ENCODE peak calls at places on chromosomes 7 and 10, in eight cellular contexts. Y is K562, V is SK-N-SH, E is HCT116, J is GM23338, D is Panc1, P is GM12878, Q is HepG2. S is an unnamed sample.

GRCh38 chr7:48262606-48263005 is 91.3 kb downstream of the ABCA13 start:
- DNase-seq in D (no peak), E (no peak), V (no peak), J (no peak), P (no peak), Y (no peak), Q (no peak), S (no peak)

GRCh38 chr7:37510043-37510634 is 61.5 kb upstream of the ELMO1 start:
- DNase-seq in P (no peak), Q (peak), Y (peak), V (peak), E (no peak), D (peak), J (peak), S (peak)

GRCh38 chr10:13885238-13885990 is 298.6 kb downstream of the PRPF18 start:
- DNase-seq in Y (no peak), J (no peak), E (no peak), V (no peak), D (no peak), Q (no peak), P (no peak), S (no peak)

GRCh38 chr10:79187545-79187940 is 118.8 kb downstream of the ZMIZ1 start:
- DNase-seq in V (no peak), P (no peak), E (no peak), D (no peak), Y (no peak), Q (no peak), J (no peak), S (no peak)

GRCh38 chr10:70672165-70672992 is at the start of gene ADAMTS14:
- DNase-seq in Q (no peak), E (peak), D (no peak), P (no peak), J (peak), Y (peak), V (peak), S (peak)

GRCh38 chr7:131249003-131249402 is 78.7 kb upstream of the MKLN1 start:
- DNase-seq in D (peak), J (no peak), Y (no peak), P (no peak), V (no peak), Q (no peak), E (no peak), S (no peak)

GRCh38 chr10:125137601-125138438 is 22.5 kb downstream of the CTBP2 start:
- DNase-seq in J (no peak), V (no peak), D (no peak), E (no peak), Q (no peak), P (no peak), Y (no peak), S (no peak)

GRCh38 chr10:103766751-103767509 is 88.4 kb downstream of the SH3PXD2A start:
- DNase-seq in D (no peak), J (no peak), P (no peak), E (no peak), Q (no peak), Y (no peak), V (no peak), S (no peak)

DNA sequence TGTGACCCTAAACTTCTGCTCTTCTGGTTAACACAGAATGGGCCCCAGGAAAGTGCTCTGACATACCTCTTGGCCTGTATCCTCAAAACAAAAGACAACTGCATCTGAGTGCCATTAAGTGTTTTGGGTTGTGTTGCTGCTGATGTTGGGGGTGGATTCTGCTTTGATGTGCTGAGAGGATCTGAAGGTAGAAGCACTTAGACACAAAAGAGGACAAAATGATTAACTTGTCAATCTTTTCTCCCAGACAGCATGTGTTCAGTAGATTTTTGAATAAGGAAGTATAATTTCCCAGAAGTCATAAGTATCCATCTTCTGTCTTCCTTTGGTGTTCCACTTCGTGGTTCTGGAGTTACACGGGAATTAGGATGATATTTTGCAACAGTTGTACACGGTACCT is 16.1 kb upstream of the TMEM178B start:
- DNase-seq in V (no peak), Q (no peak), D (no peak), J (no peak), Y (no peak), P (no peak), E (no peak), S (no peak)
- TF ChIP-seq POLR2AphosphoS5 in V (no peak), Q (no peak), D (no peak), J (no peak), Y (no peak), P (no peak), E (no peak), S (no peak)

GRCh38 chr7:71935674-71936073 is 476.5 kb downstream of the CALN1 start:
- DNase-seq in E (no peak), Q (no peak), D (no peak), Y (no peak), J (no peak), P (no peak), V (no peak), S (no peak)
- TF ChIP-seq REST in E (no peak), Q (no peak), D (no peak), Y (no peak), J (no peak), P (no peak), V (no peak), S (no peak)

DNA sequence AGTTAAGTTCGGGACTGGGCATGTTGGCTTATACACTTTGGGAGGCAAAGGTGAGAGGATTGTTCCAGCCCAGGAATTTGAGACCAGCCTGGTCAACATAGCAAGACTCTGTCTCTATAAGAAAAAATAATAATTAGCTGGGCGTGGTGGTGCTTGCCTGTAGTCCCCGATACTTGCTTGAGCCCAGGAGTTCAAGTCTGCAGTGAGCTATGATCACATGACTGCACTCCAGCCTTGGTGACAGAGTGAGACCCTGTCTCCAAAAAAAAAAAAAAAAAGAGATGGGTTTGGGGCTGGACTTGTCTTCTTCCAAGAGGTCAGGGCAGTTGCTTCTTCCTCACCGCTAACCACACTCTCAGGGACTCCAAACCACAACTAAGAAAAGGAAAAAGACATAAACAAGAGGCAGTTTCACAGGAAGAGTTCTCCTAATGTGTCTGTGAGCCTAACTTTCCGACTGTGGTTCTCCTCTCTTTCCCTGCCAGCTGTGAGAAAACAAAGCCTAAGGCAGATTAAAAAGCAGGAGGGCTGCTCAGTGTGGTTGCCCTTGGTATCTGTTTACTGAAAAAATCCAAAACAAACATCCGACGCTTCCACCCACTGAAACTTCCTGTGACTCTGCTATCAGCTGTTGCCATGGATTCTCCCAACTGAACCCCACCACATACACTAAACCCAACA is 2.4 kb upstream of the SERPINE1 start:
- DNase-seq in E (no peak), P (no peak), V (no peak), D (no peak), J (no peak), Q (peak), Y (no peak), S (peak)
- H3K27ac ChIP-seq in E (peak), P (no peak), V (no peak), D (peak), J (no peak), Q (peak), Y (peak), S (peak)

GRCh38 chr7:28980504-28981281 is 22.6 kb upstream of the TRIL start:
- DNase-seq in J (peak), Y (no peak), P (no peak), V (no peak), Q (no peak), E (no peak), D (no peak), S (no peak)
- TF ChIP-seq POLR2AphosphoS5 in J (no peak), Y (no peak), P (no peak), V (no peak), Q (no peak), E (no peak), D (no peak), S (no peak)

GRCh38 chr7:95776561-95777185 is 4.3 kb downstream of the DYNC1I1 start:
- DNase-seq in P (no peak), D (no peak), E (no peak), Q (no peak), J (no peak), V (no peak), Y (no peak), S (no peak)
- TF ChIP-seq REST in P (no peak), D (no peak), E (no peak), Q (no peak), J (no peak), V (no peak), Y (no peak), S (no peak)

GRCh38 chr10:58350023-58350422 is 15.2 kb downstream of the UBE2D1 start:
- DNase-seq in P (no peak), Q (no peak), Y (no peak), J (no peak), D (no peak), E (no peak), V (no peak), S (no peak)

GRCh38 chr10:58347967-58348366 is 13.2 kb downstream of the UBE2D1 start:
- DNase-seq in E (no peak), Q (no peak), P (no peak), Y (no peak), V (no peak), J (no peak), D (no peak), S (no peak)

GRCh38 chr10:58351616-58352578 is 17.1 kb downstream of the UBE2D1 start:
- DNase-seq in P (no peak), E (no peak), Y (no peak), Q (no peak), V (no peak), D (no peak), J (no peak), S (no peak)

GRCh38 chr10:58350619-58351323 is 16.0 kb downstream of the UBE2D1 start:
- DNase-seq in D (no peak), E (no peak), Q (peak), P (no peak), V (no peak), Y (no peak), J (no peak), S (peak)

DNA sequence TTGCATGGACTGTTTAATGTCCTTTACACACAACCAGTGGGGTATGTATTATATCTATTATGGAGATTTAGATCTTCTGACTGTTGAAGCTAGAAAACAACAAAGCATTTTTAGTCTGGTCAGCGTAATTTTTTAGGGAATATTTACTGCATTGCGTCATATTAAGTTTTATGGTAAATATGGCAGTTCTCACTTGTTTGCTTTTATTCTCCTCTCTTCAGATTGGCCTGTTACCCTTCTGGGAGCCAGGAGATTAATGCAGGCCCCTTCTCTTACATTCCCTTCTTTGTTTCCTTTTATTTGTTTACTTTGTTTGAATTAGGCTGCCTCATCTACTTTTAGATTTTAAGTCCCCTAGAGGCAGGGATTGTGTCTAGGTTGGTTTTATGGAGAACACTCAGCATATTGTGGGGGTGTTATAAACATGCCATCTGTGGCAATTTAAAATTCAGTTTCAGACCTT is 13.8 kb downstream of the UBE2D1 start:
- DNase-seq in J (peak), Y (no peak), P (no peak), E (no peak), Q (peak), V (no peak), D (no peak), S (no peak)
- H3K27ac ChIP-seq in J (peak), Y (no peak), P (no peak), E (no peak), Q (no peak), V (no peak), D (no peak), S (no peak)

GRCh38 chr7:84196007-84196551 is 1.5 kb upstream of the SEMA3A start:
- DNase-seq in E (no peak), Q (no peak), P (no peak), Y (no peak), J (peak), V (no peak), D (no peak), S (no peak)
- TF ChIP-seq POLR2AphosphoS5 in E (peak), Q (no peak), P (no peak), Y (no peak), J (no peak), V (no peak), D (no peak), S (no peak)